ENCODE peak calls at places on chromosomes 1 and 21, in six cellular contexts. Q is neuronal stem cell, O is IMR-90, M is mesenchymal stem cell, Z is mesendoderm, J is H1. V is an unnamed sample.

GRCh38 chr1:224262373-224263054 is 67.5 kb downstream of the NVL start:
- DNase-seq in O (peak; percentile 25), Q (no peak), Z (no peak), J (no peak), M (peak; percentile 46), V (no peak)

GRCh38 chr1:1304331-1305299 is 3.1 kb downstream of the ACAP3 start:
- DNase-seq in M (peak; percentile 92), Q (no peak), Z (peak; percentile 93), O (peak; percentile 84), J (no peak), V (peak; percentile 85)

GRCh38 chr1:76006234-76006633 is 68.3 kb upstream of the ST6GALNAC3 start:
- DNase-seq in M (peak; percentile 87), Z (no peak), J (no peak), Q (no peak), O (peak; percentile 83), V (no peak)

GRCh38 chr1:206460846-206461426 is 9.3 kb upstream of the IKBKE start:
- DNase-seq in Q (no peak), Z (no peak), J (no peak), O (no peak), M (no peak), V (no peak)

GRCh38 chr1:184030433-184031126 is 6.9 kb downstream of the COLGALT2 start:
- DNase-seq in O (no peak), Z (no peak), Q (no peak), M (no peak), J (no peak), V (no peak)

GRCh38 chr1:187920976-187921375 is 1092.2 kb downstream of the PLA2G4A start:
- DNase-seq in J (no peak), M (no peak), Z (peak; percentile 80), Q (no peak), O (no peak), V (no peak)

GRCh38 chr21:40534886-40535285 is 312.1 kb downstream of the DSCAM start:
- DNase-seq in O (no peak), Q (no peak), Z (no peak), J (no peak), M (no peak), V (no peak)

GRCh38 chr1:206828061-206828460 is 37.4 kb upstream of the IL20 start:
- DNase-seq in M (peak; percentile 35), Q (no peak), O (no peak), Z (no peak), J (no peak), V (no peak)

GRCh38 chr1:226937940-226938725 is 2.0 kb upstream of the COQ8A start:
- DNase-seq in Q (no peak), J (no peak), O (no peak), M (no peak), Z (no peak), V (no peak)

GRCh38 chr1:208068441-208068840 is 157.5 kb upstream of the CD34 start:
- DNase-seq in O (no peak), J (no peak), Z (no peak), M (no peak), Q (no peak), V (no peak)

GRCh38 chr1:94247146-94248094 is 10.0 kb upstream of the ARHGAP29 start:
- DNase-seq in Z (peak; percentile 90), Q (peak; percentile 82), M (peak; percentile 53), O (peak; percentile 36), J (no peak), V (peak; percentile 85)

GRCh38 chr1:26469558-26469957 is 2.7 kb upstream of the HMGN2 start:
- DNase-seq in O (no peak), J (no peak), M (no peak), Z (no peak), Q (no peak), V (no peak)

GRCh38 chr1:150621497-150622113 is 7.8 kb downstream of the ENSA start:
- DNase-seq in Z (peak; percentile 62), Q (no peak), O (peak; percentile 79), M (peak; percentile 74), J (no peak), V (no peak)

GRCh38 chr1:73736125-73736524 is 461.9 kb downstream of the LRRIQ3 start:
- DNase-seq in J (no peak), Z (no peak), Q (no peak), M (no peak), O (no peak), V (no peak)

GRCh38 chr1:31600641-31601040 is 16.8 kb upstream of the HCRTR1 start:
- DNase-seq in Q (no peak), Z (no peak), O (no peak), M (no peak), J (no peak), V (no peak)

GRCh38 chr1:15667362-15667761 is 16.8 kb upstream of the PLEKHM2 start:
- DNase-seq in J (no peak), M (no peak), Z (no peak), O (no peak), Q (no peak), V (no peak)

GRCh38 chr1:154349121-154349520 is 23.8 kb downstream of the ATP8B2 start:
- DNase-seq in Z (no peak), O (no peak), J (no peak), Q (no peak), M (no peak), V (no peak)

GRCh38 chr1:180282401-180282800 is 52.3 kb downstream of the LHX4 start:
- DNase-seq in Q (no peak), J (no peak), O (no peak), M (no peak), Z (no peak), V (no peak)

GRCh38 chr1:1832151-1832550 is 53.9 kb upstream of the NADK start:
- DNase-seq in J (no peak), O (no peak), Z (no peak), Q (no peak), M (no peak), V (no peak)

GRCh38 chr1:97092824-97093223 is 371.2 kb downstream of the PTBP2 start:
- DNase-seq in O (no peak), M (no peak), Z (no peak), Q (no peak), J (no peak), V (no peak)

GRCh38 chr1:162177126-162177525 is 107.6 kb downstream of the NOS1AP start:
- DNase-seq in J (no peak), M (peak; percentile 23), O (no peak), Z (no peak), Q (no peak), V (no peak)

GRCh38 chr1:70509996-70510876 is 99.2 kb downstream of the CTH start:
- DNase-seq in Z (peak; percentile 79), O (peak; percentile 95), J (no peak), M (peak; percentile 95), Q (peak; percentile 37), V (no peak)

GRCh38 chr1:56146449-56146848 is 432.9 kb downstream of the PLPP3 start:
- DNase-seq in M (peak; percentile 34), J (no peak), Q (no peak), Z (no peak), O (peak; percentile 76), V (no peak)

GRCh38 chr1:116254776-116255175 is 118.3 kb upstream of the ATP1A1 start:
- DNase-seq in Q (no peak), M (no peak), J (no peak), Z (no peak), O (no peak), V (no peak)

GRCh38 chr1:201885531-201886075 is 3.1 kb upstream of the SHISA4 start:
- DNase-seq in Z (peak; percentile 80), O (peak; percentile 56), M (peak; percentile 53), Q (no peak), J (no peak), V (no peak)

GRCh38 chr1:224430511-224431113 is 4.0 kb downstream of the WDR26 start:
- DNase-seq in Z (peak; percentile 43), M (peak; percentile 74), J (no peak), O (peak; percentile 76), Q (no peak), V (no peak)

GRCh38 chr1:25030674-25031589 is 100.9 kb upstream of the RUNX3 start:
- DNase-seq in J (no peak), M (no peak), Z (no peak), O (peak; percentile 23), Q (no peak), V (no peak)

GRCh38 chr1:25028587-25028909 is 98.5 kb upstream of the RUNX3 start:
- DNase-seq in J (no peak), O (no peak), Q (no peak), M (no peak), Z (no peak), V (no peak)

GRCh38 chr1:25026757-25027450 is 96.8 kb upstream of the RUNX3 start:
- DNase-seq in O (peak; percentile 7), Z (no peak), Q (no peak), M (no peak), J (no peak), V (peak; percentile 38)

GRCh38 chr1:25027876-25028586 is 98.0 kb upstream of the RUNX3 start:
- DNase-seq in J (no peak), Q (no peak), O (no peak), Z (no peak), M (no peak), V (no peak)

GRCh38 chr1:25028910-25029599 is 99.0 kb upstream of the RUNX3 start:
- DNase-seq in M (no peak), Q (no peak), J (no peak), O (no peak), Z (no peak), V (no peak)
- H2BK15ac ChIP-seq in M (no peak overlapping the region), Q (no peak overlapping the region), J (no peak overlapping the region), O (no peak overlapping the region), Z (no peak overlapping the region), V (no peak overlapping the region)

GRCh38 chr1:155504207-155504606 is 58.4 kb downstream of the ASH1L start:
- DNase-seq in O (peak; percentile 42), J (no peak), Q (no peak), Z (peak; percentile 21), M (peak; percentile 44), V (no peak)

GRCh38 chr1:155499263-155499662 is 63.3 kb downstream of the ASH1L start:
- DNase-seq in O (peak; percentile 43), Q (no peak), M (peak; percentile 25), J (no peak), Z (no peak), V (no peak)

DNA sequence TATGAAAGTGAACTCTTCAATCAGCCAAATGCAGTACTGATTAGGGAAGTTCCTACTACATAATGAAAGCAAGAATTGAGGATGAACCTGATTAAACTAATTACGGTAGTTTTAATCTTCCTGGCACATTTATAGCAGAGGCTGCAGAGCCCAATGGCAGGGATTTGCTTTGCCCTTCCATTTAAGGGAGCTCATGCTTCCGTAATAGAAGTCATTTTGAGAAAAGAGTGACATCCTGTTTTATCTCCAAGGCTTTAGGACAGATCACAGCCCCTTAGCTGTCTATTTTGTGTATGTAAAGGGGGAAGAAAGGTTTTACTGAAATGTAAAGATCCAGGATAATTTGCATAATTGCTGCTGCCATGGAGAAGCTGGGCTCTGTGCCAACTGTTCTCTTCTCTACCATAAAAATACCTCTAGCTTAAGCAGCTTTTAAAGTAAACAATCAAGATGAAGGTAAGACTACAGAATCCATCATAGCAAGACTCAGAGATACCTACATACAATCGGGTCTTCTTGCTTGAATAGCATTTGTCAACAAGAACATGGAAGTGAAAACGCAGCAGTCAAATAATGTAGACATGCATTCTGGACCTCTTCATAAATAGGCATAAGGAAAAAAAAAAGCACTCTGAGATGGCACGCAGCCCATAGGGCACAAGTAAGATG is 62.5 kb downstream of the ASH1L start:
- DNase-seq in M (peak; percentile 39), O (no peak), Z (peak; percentile 5), J (no peak), Q (no peak), V (no peak)
- H2BK15ac ChIP-seq in M (no peak overlapping the region), O (no peak overlapping the region), Z (no peak overlapping the region), J (no peak overlapping the region), Q (no peak overlapping the region), V (no peak overlapping the region)

GRCh38 chr1:109869141-109869540 is 41.5 kb upstream of the CSF1 start:
- DNase-seq in Z (no peak), Q (no peak), M (no peak), J (no peak), O (no peak), V (no peak)
- H2BK15ac ChIP-seq in Z (no peak overlapping the region), Q (no peak overlapping the region), M (no peak overlapping the region), J (no peak overlapping the region), O (no peak overlapping the region), V (no peak overlapping the region)

GRCh38 chr1:84107955-84108354 is 36.1 kb upstream of the PRKACB start:
- DNase-seq in Q (no peak), J (no peak), Z (no peak), O (no peak), M (no peak), V (no peak)
- H2BK15ac ChIP-seq in Q (no peak overlapping the region), J (no peak overlapping the region), Z (no peak overlapping the region), O (no peak overlapping the region), M (no peak overlapping the region), V (no peak overlapping the region)

V was measured in H9.